ENCODE peak calls at places on chromosomes 11 and 22, in four cellular contexts. O, W, S and R are unnamed samples.

GRCh38 chr11:86047275-86047991 is 21.5 kb downstream of the PICALM start:
- DNase-seq in O (no peak), W (no peak), S (no peak), R (no peak)

GRCh38 chr11:74681686-74682651 is 49.3 kb downstream of the CHRDL2 start:
- DNase-seq in O (no peak), W (no peak), S (no peak), R (no peak)

GRCh38 chr11:10388574-10388973 is 66.5 kb upstream of the AMPD3 start:
- DNase-seq in O (no peak), W (no peak), S (no peak), R (no peak)

GRCh38 chr11:44556735-44557409 is 8.6 kb upstream of the CD82 start:
- DNase-seq in O (peak), W (peak), S (peak), R (peak)

GRCh38 chr11:34567733-34568132 is 53.2 kb upstream of the EHF start:
- DNase-seq in O (no peak), W (peak), S (no peak), R (no peak)

GRCh38 chr11:8056810-8057463 is 24.1 kb upstream of the TUB start:
- DNase-seq in O (no peak), W (no peak), S (no peak), R (no peak)

GRCh38 chr11:58471892-58472291 is 29.9 kb upstream of the OR5B12 start:
- DNase-seq in O (no peak), W (peak), S (no peak), R (no peak)

GRCh38 chr11:121514998-121515671 is 62.4 kb upstream of the SORL1-AS1 start:
- DNase-seq in O (no peak), W (no peak), S (no peak), R (no peak)

GRCh38 chr22:41946360-41947180 is at the start of gene CENPM:
- DNase-seq in O (peak), W (peak), S (peak), R (peak)

GRCh38 chr11:68009391-68010000 is 631 bp upstream of the ALDH3B1 start:
- DNase-seq in O (no peak), W (no peak), S (no peak), R (no peak)

GRCh38 chr11:57493507-57494503 is 21.7 kb downstream of the SLC43A1 start:
- DNase-seq in O (no peak), W (peak), S (no peak), R (peak)

GRCh38 chr11:83493918-83494317 is 207.8 kb upstream of the CCDC90B start:
- DNase-seq in O (no peak), W (no peak), S (no peak), R (no peak)

GRCh38 chr11:110165039-110165438 is 71.8 kb downstream of the ZC3H12C start:
- DNase-seq in O (no peak), W (no peak), S (no peak), R (no peak)

GRCh38 chr11:10308208-10308954 is 3.5 kb downstream of the ADM start:
- DNase-seq in O (no peak), W (peak), S (no peak), R (no peak)

GRCh38 chr11:27395556-27396258 is 32.7 kb upstream of the CCDC34 start:
- DNase-seq in O (peak), W (peak), S (no peak), R (no peak)